ENCODE peak calls at places on chromosomes 12 and 14, in seven cellular contexts. U is fibroblast of lung, H is A549, C is lower lobe of right lung, D is tibial nerve, Z is transverse colon, K is heart left ventricle. G is an unnamed sample.

GRCh38 chr12:112096667-112097066 is 11.9 kb downstream of the NAA25 start:
- DNase-seq in U (peak), H (peak), C (no peak), D (no peak), Z (no peak), K (no peak), G (peak)

GRCh38 chr12:62732861-62733427 is 202.0 kb downstream of the PPM1H start:
- DNase-seq in U (peak), H (peak), C (no peak), D (no peak), Z (no peak), K (no peak), G (peak)

GRCh38 chr14:101593411-101594181 is 32.3 kb downstream of the DIO3 start:
- DNase-seq in U (peak), H (no peak), C (no peak), D (no peak), Z (no peak), K (no peak), G (no peak)

GRCh38 chr14:24833385-24833784 is 199.4 kb upstream of the GZMB start:
- DNase-seq in U (no peak), H (no peak), C (no peak), D (no peak), Z (no peak), K (no peak), G (no peak)

GRCh38 chr14:100438271-100438670 is 115.1 kb downstream of the SLC25A47 start:
- DNase-seq in U (no peak), H (no peak), C (no peak), D (no peak), Z (no peak), K (no peak), G (no peak)

GRCh38 chr14:79540394-79540793 is 670.9 kb downstream of the DIO2 start:
- DNase-seq in U (no peak), H (no peak), C (no peak), D (no peak), Z (no peak), K (no peak), G (no peak)

GRCh38 chr14:53027562-53027961 is 76.7 kb upstream of the FERMT2 start:
- DNase-seq in U (no peak), H (no peak), C (no peak), D (no peak), Z (no peak), K (no peak), G (no peak)

GRCh38 chr14:69351911-69352310 is 46.2 kb downstream of the ERH start:
- DNase-seq in U (no peak), H (no peak), C (no peak), D (no peak), Z (no peak), K (no peak), G (no peak)

GRCh38 chr14:105061428-105062047 is 3.7 kb downstream of the GPR132 start:
- DNase-seq in U (no peak), H (no peak), C (peak), D (no peak), Z (peak), K (peak), G (no peak)

GRCh38 chr14:63496837-63497400 is 46.3 kb downstream of the PPP2R5E start:
- DNase-seq in U (no peak), H (no peak), C (no peak), D (no peak), Z (no peak), K (peak), G (no peak)

GRCh38 chr12:132025526-132025925 is 75.8 kb downstream of the EP400 start:
- DNase-seq in U (no peak), H (no peak), C (no peak), D (no peak), Z (no peak), K (no peak), G (no peak)

GRCh38 chr12:106170285-106170684 is 31.5 kb upstream of the NUAK1 start:
- DNase-seq in U (peak), H (peak), C (no peak), D (no peak), Z (no peak), K (no peak), G (peak)

GRCh38 chr14:71467419-71467818 is 464.8 kb upstream of the RGS6 start:
- DNase-seq in U (peak), H (no peak), C (no peak), D (no peak), Z (no peak), K (no peak), G (no peak)

DNA sequence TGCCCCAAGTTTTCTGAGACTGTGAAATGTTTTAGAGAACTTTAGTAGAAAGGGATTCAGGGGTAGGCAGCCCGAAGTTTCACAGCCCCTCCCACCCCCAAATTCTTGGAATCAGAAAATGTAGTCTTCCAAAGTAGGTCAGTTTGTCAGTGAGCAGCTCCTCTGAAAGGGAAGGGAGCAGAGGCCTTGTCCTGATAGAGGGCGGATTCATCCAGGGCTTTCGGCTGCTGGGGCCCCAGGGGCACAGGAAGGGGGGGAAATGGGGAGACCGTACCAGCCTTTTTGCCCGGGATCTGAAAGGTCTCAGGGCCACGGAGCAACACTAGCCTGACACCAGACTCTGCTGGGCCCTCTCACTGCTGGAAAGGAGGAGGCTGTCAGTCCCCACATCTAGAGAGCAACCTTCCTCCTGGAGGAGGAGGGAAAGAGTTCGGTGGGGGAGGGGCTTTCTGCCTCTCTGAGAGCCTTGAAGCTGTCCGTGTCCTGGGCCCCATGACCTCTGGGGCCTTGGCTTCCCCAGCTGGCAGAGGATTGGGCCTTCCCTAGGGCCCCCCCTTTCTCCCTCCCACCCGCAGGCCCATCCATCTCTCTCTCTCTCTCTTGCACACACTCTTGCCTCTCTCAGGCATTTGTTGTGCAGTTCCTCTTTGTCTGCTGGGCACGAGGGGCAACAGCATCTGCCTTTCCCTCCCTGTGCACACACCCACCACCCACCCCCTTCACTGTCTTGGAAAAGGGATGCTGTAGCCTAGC is at the start of gene IKZF4:
- DNase-seq in U (peak), H (no peak), C (peak), D (no peak), Z (no peak), K (peak), G (peak)
- H3K4me3 ChIP-seq in U (no peak), H (no peak), C (peak), D (peak), Z (peak), K (no peak), G (peak)

DNA sequence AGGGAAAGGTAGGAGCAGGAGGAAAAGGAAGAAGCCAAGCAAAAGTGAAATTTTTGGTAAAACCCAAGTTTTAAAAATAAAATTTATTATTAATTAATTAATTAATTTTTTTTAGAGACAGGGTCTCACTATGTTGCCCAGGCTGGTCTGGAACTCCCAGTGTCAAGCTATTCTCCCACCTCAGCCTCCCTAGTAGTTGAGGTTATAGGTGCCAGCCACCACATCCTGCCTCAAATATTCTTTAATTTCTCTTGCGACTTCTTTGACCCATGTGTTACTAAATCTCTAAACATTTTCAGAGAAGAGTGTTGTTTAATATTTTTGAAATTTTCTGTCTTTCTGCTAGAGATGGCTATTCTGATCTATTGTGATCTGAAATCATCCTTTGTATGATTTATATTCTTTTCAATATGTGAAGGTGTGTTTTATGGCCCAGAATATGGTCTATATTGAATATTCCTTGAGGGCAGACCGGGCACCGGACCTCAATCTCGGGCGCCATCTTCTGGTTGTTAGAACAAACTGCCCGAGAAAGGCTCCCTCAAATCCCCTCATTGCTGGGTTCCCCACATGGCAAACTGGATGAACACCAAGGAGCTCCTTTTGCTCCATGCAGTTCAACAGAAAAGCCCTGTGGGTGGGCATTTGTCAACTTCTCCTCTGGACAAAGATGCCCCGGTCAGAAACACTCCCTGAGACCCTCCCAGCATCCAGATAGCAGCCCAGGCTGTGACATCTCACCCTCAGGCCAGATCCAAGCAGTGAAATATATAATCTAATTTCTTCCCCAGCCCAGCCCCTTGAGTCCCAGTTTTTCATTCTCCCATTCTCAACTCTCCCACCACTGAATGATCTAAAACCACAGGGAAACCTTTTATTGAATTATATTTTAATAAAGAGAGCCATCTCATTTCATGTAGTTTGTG is 110.5 kb downstream of the ASCL4 start:
- DNase-seq in U (peak), H (peak), C (peak), D (no peak), Z (peak), K (peak), G (peak)
- TF ChIP-seq CTCF in U (peak), H (peak), C (peak), D (peak), Z (peak), K (peak), G (peak)

GRCh38 chr12:65894127-65894526 is 69.8 kb downstream of the HMGA2 start:
- DNase-seq in U (no peak), H (no peak), C (no peak), D (no peak), Z (no peak), K (no peak), G (no peak)
- H3K4me3 ChIP-seq in U (no peak), H (no peak), C (no peak), D (no peak), Z (no peak), K (no peak), G (no peak)

GRCh38 chr14:103001651-103002396 is 55.5 kb downstream of the CDC42BPB start:
- DNase-seq in U (no peak), H (no peak), C (no peak), D (no peak), Z (peak), K (no peak), G (no peak)

GRCh38 chr14:103003850-103004249 is 53.5 kb downstream of the CDC42BPB start:
- DNase-seq in U (no peak), H (no peak), C (no peak), D (no peak), Z (no peak), K (no peak), G (no peak)

GRCh38 chr14:103001226-103001625 is 56.1 kb downstream of the CDC42BPB start:
- DNase-seq in U (no peak), H (no peak), C (no peak), D (no peak), Z (no peak), K (no peak), G (no peak)

GRCh38 chr14:103003351-103003615 is 54.1 kb downstream of the CDC42BPB start:
- DNase-seq in U (no peak), H (no peak), C (no peak), D (no peak), Z (no peak), K (no peak), G (no peak)

GRCh38 chr14:103002578-103003350 is 54.6 kb downstream of the CDC42BPB start:
- DNase-seq in U (no peak), H (peak), C (no peak), D (no peak), Z (no peak), K (no peak), G (no peak)
- TF ChIP-seq CTCF in U (peak), H (no peak), C (no peak), D (no peak), Z (no peak), K (no peak), G (peak)

GRCh38 chr14:22559041-22559440 is 30.0 kb downstream of the DAD1 start:
- DNase-seq in U (no peak), H (no peak), C (no peak), D (no peak), Z (no peak), K (no peak), G (no peak)

GRCh38 chr14:22563987-22564386 is 25.0 kb downstream of the DAD1 start:
- DNase-seq in U (no peak), H (no peak), C (no peak), D (no peak), Z (no peak), K (no peak), G (peak)

GRCh38 chr14:22560638-22561365 is 28.2 kb downstream of the DAD1 start:
- DNase-seq in U (no peak), H (no peak), C (no peak), D (no peak), Z (no peak), K (no peak), G (peak)

GRCh38 chr14:22561661-22562579 is 27.1 kb downstream of the DAD1 start:
- DNase-seq in U (no peak), H (no peak), C (peak), D (no peak), Z (peak), K (no peak), G (peak)

GRCh38 chr14:22561366-22561660 is 27.7 kb downstream of the DAD1 start:
- DNase-seq in U (no peak), H (no peak), C (no peak), D (no peak), Z (no peak), K (no peak), G (no peak)
- H3K4me3 ChIP-seq in U (no peak), H (no peak), C (no peak), D (no peak), Z (no peak), K (no peak), G (no peak)